ENCODE peak calls at places on chromosomes 4 and X, in four cellular contexts. One of them, this sample, is unnamed.

GRCh38 chr4:157978680-157979361 is 194.0 kb downstream of the GASK1B start:
- DNase-seq in H9: peak; percentile 45
- DNase-seq in mesendoderm: peak; percentile 87
- DNase-seq in IMR-90: peak; percentile 64
- DNase-seq in this sample: peak; percentile 55

GRCh38 chr4:153566751-153567150 is 100.6 kb downstream of the TMEM131L start:
- DNase-seq in H9: no peak
- DNase-seq in mesendoderm: no peak
- DNase-seq in IMR-90: no peak
- DNase-seq in this sample: no peak

GRCh38 chrX:27883468-27884092 is 75.8 kb downstream of the MAGEB10 start:
- DNase-seq in H9: no peak
- DNase-seq in mesendoderm: peak; percentile 91
- DNase-seq in IMR-90: peak; percentile 25
- DNase-seq in this sample: no peak

GRCh38 chr4:63618883-63619573 is 790.2 kb downstream of the TECRL start:
- DNase-seq in H9: no peak
- DNase-seq in mesendoderm: peak; percentile 53
- DNase-seq in IMR-90: no peak
- DNase-seq in this sample: no peak

GRCh38 chrX:74061879-74062278 is 242.1 kb upstream of the ZCCHC13 start:
- DNase-seq in H9: no peak
- DNase-seq in mesendoderm: no peak
- DNase-seq in IMR-90: no peak
- DNase-seq in this sample: no peak

GRCh38 chr4:54498661-54499111 is 159.1 kb upstream of the KIT start:
- DNase-seq in H9: no peak
- DNase-seq in mesendoderm: peak; percentile 84
- DNase-seq in IMR-90: peak; percentile 31
- DNase-seq in this sample: no peak

GRCh38 chrX:48474127-48474526 is 1.9 kb upstream of the FTSJ1 start:
- DNase-seq in H9: no peak
- DNase-seq in mesendoderm: peak; percentile 47
- DNase-seq in IMR-90: no peak
- DNase-seq in this sample: no peak

GRCh38 chr4:3294401-3295241 is 1.8 kb downstream of the RGS12 start:
- DNase-seq in H9: peak; percentile 27
- DNase-seq in mesendoderm: no peak
- DNase-seq in IMR-90: no peak
- DNase-seq in this sample: no peak

GRCh38 chr4:25953740-25954139 is 39.7 kb downstream of the SMIM20 start:
- DNase-seq in H9: no peak
- DNase-seq in mesendoderm: peak; percentile 47
- DNase-seq in IMR-90: peak; percentile 29
- DNase-seq in this sample: no peak

GRCh38 chr4:157045507-157046127 is 30.3 kb upstream of the GLRB start:
- DNase-seq in H9: peak; percentile 42
- DNase-seq in mesendoderm: peak; percentile 75
- DNase-seq in IMR-90: peak; percentile 80
- DNase-seq in this sample: no peak

GRCh38 chr4:40963912-40964478 is 214.2 kb downstream of the NSUN7 start:
- DNase-seq in H9: no peak
- DNase-seq in mesendoderm: no peak
- DNase-seq in IMR-90: peak; percentile 73
- DNase-seq in this sample: no peak

GRCh38 chr4:10083861-10084641 is 32.5 kb downstream of the WDR1 start:
- DNase-seq in H9: no peak
- DNase-seq in mesendoderm: no peak
- DNase-seq in IMR-90: no peak
- DNase-seq in this sample: no peak

GRCh38 chr4:62161446-62161845 is 961.3 kb downstream of the ADGRL3 start:
- DNase-seq in H9: no peak
- DNase-seq in mesendoderm: no peak
- DNase-seq in IMR-90: no peak
- DNase-seq in this sample: no peak

GRCh38 chrX:153598541-153599191 is at the start of gene CCNQ:
- DNase-seq in H9: peak; percentile 33
- DNase-seq in mesendoderm: peak; percentile 15
- DNase-seq in IMR-90: peak; percentile 10
- DNase-seq in this sample: no peak

GRCh38 chr4:16686195-16686594 is 212.2 kb downstream of the LDB2 start:
- DNase-seq in H9: no peak
- DNase-seq in mesendoderm: no peak
- DNase-seq in IMR-90: peak; percentile 97
- DNase-seq in this sample: no peak

GRCh38 chr4:102354671-102355454 is 9.6 kb upstream of the SLC39A8 start:
- DNase-seq in H9: no peak
- DNase-seq in mesendoderm: no peak
- DNase-seq in IMR-90: no peak
- DNase-seq in this sample: no peak

GRCh38 chr4:144787365-144788263 is 141.7 kb downstream of the HHIP start:
- DNase-seq in H9: no peak
- DNase-seq in mesendoderm: peak; percentile 65
- DNase-seq in IMR-90: peak; percentile 49
- DNase-seq in this sample: no peak

GRCh38 chrX:39946822-39947221 is 150.9 kb downstream of the BCOR start:
- DNase-seq in H9: no peak
- DNase-seq in mesendoderm: no peak
- DNase-seq in IMR-90: peak; percentile 81
- DNase-seq in this sample: no peak

GRCh38 chr4:95585016-95585695 is 36.4 kb upstream of the UNC5C start:
- DNase-seq in H9: no peak
- DNase-seq in mesendoderm: no peak
- DNase-seq in IMR-90: peak; percentile 4
- DNase-seq in this sample: no peak

GRCh38 chr4:186693159-186693815 is 30.4 kb downstream of the FAT1 start:
- DNase-seq in H9: no peak
- DNase-seq in mesendoderm: no peak
- DNase-seq in IMR-90: peak; percentile 87
- DNase-seq in this sample: no peak

GRCh38 chr4:80249144-80249543 is 17.3 kb upstream of the FGF5 start:
- DNase-seq in H9: no peak
- DNase-seq in mesendoderm: no peak
- DNase-seq in IMR-90: no peak
- DNase-seq in this sample: no peak

GRCh38 chr4:186348433-186348832 is 82.4 kb downstream of the F11 start:
- DNase-seq in H9: no peak
- DNase-seq in mesendoderm: no peak
- DNase-seq in IMR-90: no peak
- DNase-seq in this sample: no peak

GRCh38 chrX:78168065-78168464 is 28.6 kb upstream of the TAF9B start:
- DNase-seq in H9: no peak
- DNase-seq in mesendoderm: no peak
- DNase-seq in IMR-90: no peak
- DNase-seq in this sample: no peak

DNA sequence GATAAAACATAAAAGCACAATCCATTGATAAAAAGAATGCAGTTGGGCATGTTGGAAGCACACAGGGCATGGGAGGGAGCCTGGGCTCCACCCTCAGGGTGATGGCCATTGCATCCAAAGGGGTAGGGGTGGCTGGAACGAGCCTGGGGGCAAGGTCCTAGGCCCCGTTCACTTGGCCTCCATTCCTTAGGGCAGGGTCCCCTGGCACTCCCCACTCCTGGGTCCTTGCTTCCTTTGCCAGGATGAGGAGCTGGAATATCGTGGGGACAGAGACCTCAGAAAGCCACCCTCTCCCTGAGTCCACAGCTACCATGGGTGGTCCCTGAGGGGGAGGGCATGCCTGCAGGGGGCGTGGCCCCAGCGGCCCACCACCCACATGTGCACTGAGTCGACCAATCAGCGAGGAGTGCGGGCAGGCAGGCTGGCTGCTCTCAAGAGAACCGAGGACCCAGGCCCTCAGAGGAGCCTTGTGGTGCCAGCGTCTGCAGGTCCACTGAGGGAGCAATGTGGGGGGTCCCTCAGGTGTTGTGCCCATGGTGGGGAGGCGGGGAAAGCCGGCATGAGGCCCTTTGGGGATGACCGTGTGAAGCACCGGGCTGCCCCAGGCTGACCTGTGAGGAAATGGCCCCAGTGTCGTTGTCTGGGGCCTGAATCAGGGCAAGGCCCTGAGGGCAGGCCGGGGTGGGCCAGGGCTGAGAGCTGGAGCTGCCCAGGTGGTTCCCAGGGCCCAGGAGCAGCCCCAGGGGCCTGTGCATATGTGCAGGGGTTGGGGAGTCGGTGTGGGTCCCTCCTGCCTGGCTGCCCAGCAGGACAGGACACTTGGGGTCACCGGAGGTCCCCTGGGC is 78.6 kb upstream of the AMELX start:
- DNase-seq in H9: no peak
- DNase-seq in mesendoderm: no peak
- DNase-seq in IMR-90: no peak
- DNase-seq in this sample: no peak
- H2BK15ac ChIP-seq in H9: no peak overlapping the region
- H2BK15ac ChIP-seq in mesendoderm: no peak overlapping the region
- H2BK15ac ChIP-seq in IMR-90: no peak overlapping the region
- H2BK15ac ChIP-seq in this sample: no peak overlapping the region

GRCh38 chr4:6687947-6688878 is 5.5 kb upstream of the S100P start:
- DNase-seq in H9: peak; percentile 58
- DNase-seq in mesendoderm: peak; percentile 49
- DNase-seq in IMR-90: no peak
- DNase-seq in this sample: no peak
- H2BK15ac ChIP-seq in H9: no peak overlapping the region
- H2BK15ac ChIP-seq in mesendoderm: no peak overlapping the region
- H2BK15ac ChIP-seq in IMR-90: peak overlapping the region; percentile 13
- H2BK15ac ChIP-seq in this sample: peak overlapping the region; percentile 61

DNA sequence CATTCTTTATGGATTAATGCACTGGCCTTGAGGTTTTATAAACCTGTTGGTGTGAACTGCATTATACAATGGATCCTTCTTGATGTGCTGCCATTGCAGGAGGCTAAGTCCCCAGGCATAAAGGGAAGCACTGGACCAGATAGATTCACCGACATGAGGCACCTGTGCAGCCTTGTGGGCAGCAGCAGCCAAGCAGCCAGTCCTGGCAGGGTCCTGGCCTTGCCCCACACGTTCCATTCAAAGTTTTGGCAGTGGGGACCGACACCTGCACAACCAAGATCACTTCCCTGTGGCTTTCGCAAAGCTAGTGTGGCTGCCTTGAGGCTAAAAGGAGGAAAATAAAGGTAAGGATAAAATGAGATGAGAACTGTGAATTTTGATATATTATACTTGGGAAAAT is 53.1 kb downstream of the TMEM156 start:
- DNase-seq in H9: no peak
- DNase-seq in mesendoderm: no peak
- DNase-seq in IMR-90: no peak
- DNase-seq in this sample: no peak
- H2BK15ac ChIP-seq in H9: no peak overlapping the region
- H2BK15ac ChIP-seq in mesendoderm: no peak overlapping the region
- H2BK15ac ChIP-seq in IMR-90: peak overlapping the region; percentile 76
- H2BK15ac ChIP-seq in this sample: no peak overlapping the region

DNA sequence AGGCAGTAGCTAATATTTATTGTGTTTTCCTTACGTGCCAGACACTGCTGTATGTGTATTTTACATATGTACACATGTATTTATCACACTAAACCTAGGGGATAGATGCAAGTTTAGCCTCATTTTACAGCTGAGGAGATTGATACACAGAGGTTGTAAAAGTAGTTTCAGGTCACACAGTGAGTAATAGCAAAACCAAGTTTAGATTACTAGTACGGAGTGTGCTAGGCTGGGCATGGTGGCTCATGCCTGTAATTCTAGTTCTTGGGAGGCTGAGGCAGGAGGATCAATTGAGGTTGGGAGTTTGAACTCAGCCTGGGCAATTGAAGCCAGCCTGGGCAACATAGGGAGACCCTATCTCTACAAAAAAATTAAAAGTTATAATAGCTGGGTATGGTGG is 701.1 kb upstream of the ATOH1 start:
- DNase-seq in H9: no peak
- DNase-seq in mesendoderm: no peak
- DNase-seq in IMR-90: no peak
- DNase-seq in this sample: no peak
- H2BK15ac ChIP-seq in H9: no peak overlapping the region
- H2BK15ac ChIP-seq in mesendoderm: no peak overlapping the region
- H2BK15ac ChIP-seq in IMR-90: no peak overlapping the region
- H2BK15ac ChIP-seq in this sample: no peak overlapping the region

GRCh38 chr4:128796934-128797333 is 12.6 kb upstream of the JADE1 start:
- DNase-seq in H9: no peak
- DNase-seq in mesendoderm: no peak
- DNase-seq in IMR-90: no peak
- DNase-seq in this sample: no peak
- H2BK15ac ChIP-seq in H9: no peak overlapping the region
- H2BK15ac ChIP-seq in mesendoderm: no peak overlapping the region
- H2BK15ac ChIP-seq in IMR-90: no peak overlapping the region
- H2BK15ac ChIP-seq in this sample: no peak overlapping the region